ENCODE peak calls at places on chromosomes 5 and 9, in ten cellular contexts. One of them, this sample, is unnamed.
A peak's percentile ranks its signal among the peaks of the same experiment; 100 is the strongest.

GRCh38 chr5:81425569-81425968 is 31.6 kb upstream of the ACOT12 start:
- DNase-seq in heart right ventricle: no peak
- DNase-seq in cardiac muscle cell: peak; percentile 64
- DNase-seq in stomach: no peak
- DNase-seq in adrenal gland: no peak
- DNase-seq in ovary: no peak
- DNase-seq in SK-N-SH: peak; percentile 45
- DNase-seq in IMR-90: peak; percentile 65
- DNase-seq in left ventricle myocardium inferior: no peak
- DNase-seq in psoas muscle: no peak
- DNase-seq in this sample: no peak

GRCh38 chr5:72693001-72693442 is 123.4 kb upstream of the TNPO1 start:
- DNase-seq in heart right ventricle: no peak
- DNase-seq in cardiac muscle cell: peak; percentile 68
- DNase-seq in stomach: no peak
- DNase-seq in adrenal gland: no peak
- DNase-seq in ovary: no peak
- DNase-seq in SK-N-SH: peak; percentile 50
- DNase-seq in IMR-90: peak; percentile 30
- DNase-seq in left ventricle myocardium inferior: no peak
- DNase-seq in psoas muscle: no peak
- DNase-seq in this sample: no peak

GRCh38 chr9:114363424-114363823 is 24.4 kb downstream of the AKNA start:
- DNase-seq in heart right ventricle: no peak
- DNase-seq in cardiac muscle cell: no peak
- DNase-seq in stomach: no peak
- DNase-seq in adrenal gland: no peak
- DNase-seq in ovary: no peak
- DNase-seq in SK-N-SH: no peak
- DNase-seq in IMR-90: no peak
- DNase-seq in left ventricle myocardium inferior: no peak
- DNase-seq in psoas muscle: no peak
- DNase-seq in this sample: no peak

GRCh38 chr9:130122465-130122864 is 49.7 kb upstream of the NCS1 start:
- DNase-seq in heart right ventricle: no peak
- DNase-seq in cardiac muscle cell: no peak
- DNase-seq in stomach: no peak
- DNase-seq in adrenal gland: no peak
- DNase-seq in ovary: no peak
- DNase-seq in SK-N-SH: no peak
- DNase-seq in IMR-90: no peak
- DNase-seq in left ventricle myocardium inferior: no peak
- DNase-seq in psoas muscle: no peak
- DNase-seq in this sample: no peak

GRCh38 chr9:136880651-136881050 is 5.7 kb upstream of the TRAF2 start:
- DNase-seq in heart right ventricle: no peak
- DNase-seq in cardiac muscle cell: no peak
- DNase-seq in stomach: no peak
- DNase-seq in adrenal gland: no peak
- DNase-seq in ovary: no peak
- DNase-seq in SK-N-SH: no peak
- DNase-seq in IMR-90: no peak
- DNase-seq in left ventricle myocardium inferior: no peak
- DNase-seq in psoas muscle: no peak
- DNase-seq in this sample: no peak

GRCh38 chr5:79236970-79237734 is 1.2 kb downstream of the JMY start:
- DNase-seq in heart right ventricle: peak; percentile 17
- DNase-seq in cardiac muscle cell: peak; percentile 43
- DNase-seq in stomach: peak; percentile 53
- DNase-seq in adrenal gland: peak; percentile 66
- DNase-seq in ovary: peak; percentile 54
- DNase-seq in SK-N-SH: peak; percentile 76
- DNase-seq in IMR-90: peak; percentile 45
- DNase-seq in left ventricle myocardium inferior: peak; percentile 24
- DNase-seq in psoas muscle: peak; percentile 35
- DNase-seq in this sample: no peak

GRCh38 chr9:135329571-135330306 is 149.8 kb upstream of the PPP1R26 start:
- DNase-seq in heart right ventricle: no peak
- DNase-seq in cardiac muscle cell: no peak
- DNase-seq in stomach: no peak
- DNase-seq in adrenal gland: peak; percentile 45
- DNase-seq in ovary: no peak
- DNase-seq in SK-N-SH: peak; percentile 38
- DNase-seq in IMR-90: no peak
- DNase-seq in left ventricle myocardium inferior: no peak
- DNase-seq in psoas muscle: no peak
- DNase-seq in this sample: no peak

GRCh38 chr9:79670269-79670961 is 98.7 kb downstream of the TLE4 start:
- DNase-seq in heart right ventricle: no peak
- DNase-seq in cardiac muscle cell: no peak
- DNase-seq in stomach: no peak
- DNase-seq in adrenal gland: no peak
- DNase-seq in ovary: no peak
- DNase-seq in SK-N-SH: no peak
- DNase-seq in IMR-90: peak; percentile 22
- DNase-seq in left ventricle myocardium inferior: no peak
- DNase-seq in psoas muscle: no peak
- DNase-seq in this sample: no peak

GRCh38 chr5:96761618-96762017 is 46.1 kb downstream of the ERAP1 start:
- DNase-seq in heart right ventricle: no peak
- DNase-seq in cardiac muscle cell: no peak
- DNase-seq in stomach: no peak
- DNase-seq in adrenal gland: no peak
- DNase-seq in ovary: no peak
- DNase-seq in SK-N-SH: no peak
- DNase-seq in IMR-90: peak; percentile 25
- DNase-seq in left ventricle myocardium inferior: no peak
- DNase-seq in psoas muscle: no peak
- DNase-seq in this sample: no peak

GRCh38 chr9:132042324-132042723 is 37.3 kb downstream of the MED27 start:
- DNase-seq in heart right ventricle: no peak
- DNase-seq in cardiac muscle cell: peak; percentile 88
- DNase-seq in stomach: no peak
- DNase-seq in adrenal gland: no peak
- DNase-seq in ovary: no peak
- DNase-seq in SK-N-SH: no peak
- DNase-seq in IMR-90: peak; percentile 99
- DNase-seq in left ventricle myocardium inferior: no peak
- DNase-seq in psoas muscle: no peak
- DNase-seq in this sample: no peak

GRCh38 chr5:16742938-16743337 is 126.1 kb upstream of the RETREG1 start:
- DNase-seq in heart right ventricle: no peak
- DNase-seq in cardiac muscle cell: peak; percentile 13
- DNase-seq in stomach: no peak
- DNase-seq in adrenal gland: no peak
- DNase-seq in ovary: no peak
- DNase-seq in SK-N-SH: no peak
- DNase-seq in IMR-90: peak; percentile 61
- DNase-seq in left ventricle myocardium inferior: no peak
- DNase-seq in psoas muscle: no peak
- DNase-seq in this sample: no peak

GRCh38 chr9:134891016-134891589 is 10.5 kb downstream of the FCN2 start:
- DNase-seq in heart right ventricle: no peak
- DNase-seq in cardiac muscle cell: no peak
- DNase-seq in stomach: peak; percentile 16
- DNase-seq in adrenal gland: peak; percentile 57
- DNase-seq in ovary: no peak
- DNase-seq in SK-N-SH: no peak
- DNase-seq in IMR-90: no peak
- DNase-seq in left ventricle myocardium inferior: no peak
- DNase-seq in psoas muscle: no peak
- DNase-seq in this sample: no peak

GRCh38 chr5:36944607-36945225 is 68.1 kb downstream of the NIPBL start:
- DNase-seq in heart right ventricle: no peak
- DNase-seq in cardiac muscle cell: peak; percentile 82
- DNase-seq in stomach: no peak
- DNase-seq in adrenal gland: no peak
- DNase-seq in ovary: no peak
- DNase-seq in SK-N-SH: peak; percentile 12
- DNase-seq in IMR-90: peak; percentile 76
- DNase-seq in left ventricle myocardium inferior: no peak
- DNase-seq in psoas muscle: no peak
- DNase-seq in this sample: no peak
- TF ChIP-seq CTCF in heart right ventricle: peak; percentile 68
- TF ChIP-seq CTCF in cardiac muscle cell: peak; percentile 53
- TF ChIP-seq CTCF in stomach: peak; percentile 41
- TF ChIP-seq CTCF in adrenal gland: peak; percentile 64
- TF ChIP-seq CTCF in ovary: no peak
- TF ChIP-seq CTCF in SK-N-SH: peak; percentile 79
- TF ChIP-seq CTCF in IMR-90: peak; percentile 57
- TF ChIP-seq CTCF in left ventricle myocardium inferior: peak; percentile 71
- TF ChIP-seq CTCF in psoas muscle: peak; percentile 61
- TF ChIP-seq CTCF in this sample: peak; percentile 39

GRCh38 chr5:135448071-135448704 is 1.0 kb upstream of the DCANP1 start:
- DNase-seq in heart right ventricle: no peak
- DNase-seq in cardiac muscle cell: no peak
- DNase-seq in stomach: no peak
- DNase-seq in adrenal gland: peak; percentile 20
- DNase-seq in ovary: no peak
- DNase-seq in SK-N-SH: no peak
- DNase-seq in IMR-90: no peak
- DNase-seq in left ventricle myocardium inferior: no peak
- DNase-seq in psoas muscle: no peak
- DNase-seq in this sample: no peak

GRCh38 chr5:135450328-135450727 is 1.8 kb downstream of the TIFAB start:
- DNase-seq in heart right ventricle: no peak
- DNase-seq in cardiac muscle cell: no peak
- DNase-seq in stomach: peak; percentile 17
- DNase-seq in adrenal gland: no peak
- DNase-seq in ovary: no peak
- DNase-seq in SK-N-SH: no peak
- DNase-seq in IMR-90: no peak
- DNase-seq in left ventricle myocardium inferior: no peak
- DNase-seq in psoas muscle: no peak
- DNase-seq in this sample: no peak

GRCh38 chr5:135448796-135449507 is 1.8 kb upstream of the DCANP1 start:
- DNase-seq in heart right ventricle: no peak
- DNase-seq in cardiac muscle cell: no peak
- DNase-seq in stomach: no peak
- DNase-seq in adrenal gland: peak; percentile 29
- DNase-seq in ovary: no peak
- DNase-seq in SK-N-SH: no peak
- DNase-seq in IMR-90: peak; percentile 55
- DNase-seq in left ventricle myocardium inferior: no peak
- DNase-seq in psoas muscle: no peak
- DNase-seq in this sample: no peak

GRCh38 chr5:135450957-135451356 is 1.2 kb downstream of the TIFAB start:
- DNase-seq in heart right ventricle: no peak
- DNase-seq in cardiac muscle cell: no peak
- DNase-seq in stomach: no peak
- DNase-seq in adrenal gland: no peak
- DNase-seq in ovary: no peak
- DNase-seq in SK-N-SH: no peak
- DNase-seq in IMR-90: no peak
- DNase-seq in left ventricle myocardium inferior: no peak
- DNase-seq in psoas muscle: no peak
- DNase-seq in this sample: no peak

GRCh38 chr5:135449608-135450007 is 2.5 kb upstream of the DCANP1 start:
- DNase-seq in heart right ventricle: no peak
- DNase-seq in cardiac muscle cell: no peak
- DNase-seq in stomach: peak; percentile 5
- DNase-seq in adrenal gland: no peak
- DNase-seq in ovary: no peak
- DNase-seq in SK-N-SH: no peak
- DNase-seq in IMR-90: no peak
- DNase-seq in left ventricle myocardium inferior: no peak
- DNase-seq in psoas muscle: no peak
- DNase-seq in this sample: no peak
- H3K9me3 ChIP-seq in heart right ventricle: no peaks in the 10 kb centered on the region
- H3K9me3 ChIP-seq in cardiac muscle cell: no peaks in the 10 kb centered on the region
- H3K9me3 ChIP-seq in stomach: no peaks in the 10 kb centered on the region
- H3K9me3 ChIP-seq in adrenal gland: no peaks in the 10 kb centered on the region
- H3K9me3 ChIP-seq in ovary: no peaks in the 10 kb centered on the region
- H3K9me3 ChIP-seq in SK-N-SH: no peaks in the 10 kb centered on the region
- H3K9me3 ChIP-seq in IMR-90: no peaks in the 10 kb centered on the region
- H3K9me3 ChIP-seq in left ventricle myocardium inferior: no peaks in the 10 kb centered on the region
- H3K9me3 ChIP-seq in psoas muscle: no peaks in the 10 kb centered on the region
- H3K9me3 ChIP-seq in this sample: no peaks in the 10 kb centered on the region

DNA sequence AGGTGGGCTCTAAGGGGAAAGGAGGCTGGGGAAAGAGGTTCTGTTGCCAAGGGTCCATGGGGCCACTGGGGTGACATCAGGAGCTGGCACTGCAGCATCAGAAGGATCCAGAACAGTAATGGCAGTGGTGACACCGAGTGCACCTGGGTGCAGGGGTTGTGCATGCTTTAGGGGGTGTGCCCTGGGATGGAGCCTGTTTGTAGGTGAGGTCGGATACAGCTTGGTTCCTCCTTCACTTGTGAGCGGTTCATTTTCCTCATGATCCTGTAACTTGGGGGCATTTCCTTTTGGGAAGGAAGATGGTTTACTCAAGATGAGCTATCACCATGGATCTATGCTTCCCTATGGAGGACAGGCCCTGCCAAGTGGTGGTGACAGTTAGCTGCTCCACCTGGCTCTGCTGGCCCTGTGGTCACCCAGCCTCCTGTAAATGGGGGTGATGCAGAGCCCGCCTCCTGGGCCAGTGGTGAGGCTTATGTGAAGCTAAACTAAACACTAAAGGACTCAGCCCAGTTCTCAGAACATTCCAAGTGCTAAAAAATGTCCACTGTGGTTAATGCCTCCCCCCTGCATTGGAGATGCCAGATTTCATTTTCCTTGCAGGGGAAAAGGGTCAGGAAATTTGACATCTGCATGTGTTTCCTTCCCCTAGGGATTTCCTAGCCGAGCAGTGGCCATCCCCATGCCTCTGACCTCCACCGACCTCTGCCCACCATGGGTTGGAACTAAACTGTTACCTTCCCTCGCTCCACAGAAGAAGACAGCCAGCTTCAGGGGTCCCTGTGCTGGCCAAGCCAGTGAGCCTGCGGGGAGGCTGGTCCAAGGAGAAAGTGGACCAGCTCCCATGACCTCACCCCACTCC is 13.3 kb downstream of the CD74 start:
- DNase-seq in heart right ventricle: no peak
- DNase-seq in cardiac muscle cell: peak; percentile 18
- DNase-seq in stomach: no peak
- DNase-seq in adrenal gland: no peak
- DNase-seq in ovary: no peak
- DNase-seq in SK-N-SH: no peak
- DNase-seq in IMR-90: peak; percentile 58
- DNase-seq in left ventricle myocardium inferior: no peak
- DNase-seq in psoas muscle: no peak
- DNase-seq in this sample: no peak
- H3K36me3 ChIP-seq in heart right ventricle: no peaks in the 10 kb centered on the region
- H3K36me3 ChIP-seq in cardiac muscle cell: peaks cover 7% of the 10 kb centered on the region
- H3K36me3 ChIP-seq in stomach: peaks cover 100% of the 10 kb centered on the region
- H3K36me3 ChIP-seq in adrenal gland: peaks cover 75% of the 10 kb centered on the region
- H3K36me3 ChIP-seq in ovary: no peaks in the 10 kb centered on the region
- H3K36me3 ChIP-seq in SK-N-SH: peaks cover 7% of the 10 kb centered on the region
- H3K36me3 ChIP-seq in IMR-90: peaks cover 33% of the 10 kb centered on the region
- H3K36me3 ChIP-seq in left ventricle myocardium inferior: peaks cover 75% of the 10 kb centered on the region
- H3K36me3 ChIP-seq in psoas muscle: peaks cover 5% of the 10 kb centered on the region
- H3K36me3 ChIP-seq in this sample: peaks cover 61% of the 10 kb centered on the region

DNA sequence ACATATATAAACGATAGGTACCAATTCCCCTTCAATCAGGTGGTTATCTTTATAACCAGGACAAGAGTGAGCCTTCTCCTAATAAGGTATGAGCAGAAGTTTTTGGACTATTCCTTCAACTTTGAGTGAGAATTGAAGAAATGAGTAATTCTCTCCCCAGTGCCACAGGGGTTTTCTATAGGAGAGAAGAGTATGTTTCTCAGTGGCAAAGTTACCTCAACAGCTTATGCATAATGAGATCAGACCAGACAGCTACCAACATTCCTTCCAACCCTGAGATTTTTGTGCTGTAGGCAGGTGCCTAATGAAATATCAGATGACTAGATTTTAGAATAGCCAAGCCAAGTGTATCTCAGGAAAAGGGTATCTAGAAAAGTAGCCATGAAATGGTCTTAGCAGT is 40.9 kb downstream of the ABLIM3 start:
- DNase-seq in heart right ventricle: no peak
- DNase-seq in cardiac muscle cell: no peak
- DNase-seq in stomach: no peak
- DNase-seq in adrenal gland: no peak
- DNase-seq in ovary: no peak
- DNase-seq in SK-N-SH: no peak
- DNase-seq in IMR-90: no peak
- DNase-seq in left ventricle myocardium inferior: no peak
- DNase-seq in psoas muscle: no peak
- DNase-seq in this sample: no peak
- TF ChIP-seq CTCF in heart right ventricle: no peak
- TF ChIP-seq CTCF in cardiac muscle cell: no peak
- TF ChIP-seq CTCF in stomach: no peak
- TF ChIP-seq CTCF in adrenal gland: no peak
- TF ChIP-seq CTCF in ovary: no peak
- TF ChIP-seq CTCF in SK-N-SH: no peak
- TF ChIP-seq CTCF in IMR-90: no peak
- TF ChIP-seq CTCF in left ventricle myocardium inferior: no peak
- TF ChIP-seq CTCF in psoas muscle: no peak
- TF ChIP-seq CTCF in this sample: no peak

This sample was measured in right atrium auricular region.